ENCODE peak calls at places on chromosomes 6 and 20, in five cellular contexts. S, K, E, Q and P are unnamed samples.

GRCh38 chr6:163415176-163415619 is 680 bp downstream of the QKI start:
- DNase-seq in E (peak), K (peak), S (no peak), Q (peak), P (no peak)

GRCh38 chr6:27295301-27296079 is 16.6 kb downstream of the POM121L2 start:
- DNase-seq in S (peak), E (no peak), K (no peak), Q (peak), P (peak)

GRCh38 chr6:77474286-77474956 is 11.1 kb upstream of the HTR1B start:
- DNase-seq in S (no peak), E (no peak), Q (no peak), K (no peak), P (no peak)

GRCh38 chr20:611843-612185 is 1.7 kb upstream of the TCF15 start:
- DNase-seq in S (no peak), K (no peak), E (no peak), Q (no peak), P (no peak)

GRCh38 chr20:45206746-45207145 is at the start of gene SEMG1:
- DNase-seq in K (no peak), E (no peak), Q (no peak), S (no peak), P (no peak)

GRCh38 chr6:27791182-27791939 is 120.8 kb downstream of the OR2B2 start:
- DNase-seq in S (peak), Q (peak), E (peak), K (peak), P (peak)

GRCh38 chr6:137717074-137718073 is 149.7 kb upstream of the TNFAIP3 start:
- DNase-seq in S (no peak), E (peak), K (peak), Q (peak), P (no peak)

GRCh38 chr6:143125896-143126573 is 65.3 kb downstream of the AIG1 start:
- DNase-seq in E (no peak), S (no peak), Q (no peak), K (no peak), P (no peak)

GRCh38 chr6:12075067-12075563 is 63.0 kb downstream of the HIVEP1 start:
- DNase-seq in K (no peak), E (no peak), S (no peak), Q (no peak), P (no peak)

GRCh38 chr6:134853111-134854055 is 96.5 kb downstream of the ALDH8A1 start:
- DNase-seq in Q (no peak), K (no peak), S (peak), E (no peak), P (no peak)

GRCh38 chr6:30880563-30881252 is 3.6 kb upstream of the DDR1 start:
- DNase-seq in E (no peak), S (no peak), Q (no peak), K (no peak), P (peak)

GRCh38 chr6:80343511-80343910 is 237.0 kb downstream of the BCKDHB start:
- DNase-seq in K (no peak), S (peak), Q (no peak), E (no peak), P (no peak)

GRCh38 chr6:158687507-158687906 is 37.7 kb downstream of the SYTL3 start:
- DNase-seq in E (no peak), K (no peak), S (no peak), Q (no peak), P (no peak)

GRCh38 chr6:132298344-132298949 is 102.8 kb downstream of the MOXD1 start:
- DNase-seq in E (peak), S (peak), K (peak), Q (peak), P (no peak)

GRCh38 chr20:41577129-41578009 is 40.8 kb downstream of the CHD6 start:
- DNase-seq in S (no peak), Q (no peak), K (no peak), E (no peak), P (no peak)

GRCh38 chr6:45933855-45934254 is 81.8 kb downstream of the CLIC5 start:
- DNase-seq in K (no peak), E (no peak), S (no peak), Q (no peak), P (no peak)

GRCh38 chr6:10146723-10147451 is 268.0 kb downstream of the TFAP2A start:
- DNase-seq in Q (peak), S (peak), K (peak), E (peak), P (peak)

GRCh38 chr6:41059569-41059968 is 6.6 kb downstream of the APOBEC2 start:
- DNase-seq in K (no peak), Q (no peak), S (peak), E (no peak), P (no peak)

GRCh38 chr6:19988555-19988954 is 151.4 kb downstream of the ID4 start:
- DNase-seq in Q (peak), E (no peak), S (peak), K (no peak), P (no peak)

GRCh38 chr6:118668761-118669411 is 17.5 kb upstream of the CEP85L start:
- DNase-seq in Q (no peak), E (no peak), S (peak), K (no peak), P (no peak)

GRCh38 chr6:158660331-158660730 is 10.5 kb downstream of the SYTL3 start:
- DNase-seq in E (peak), Q (peak), K (peak), S (no peak), P (no peak)

GRCh38 chr6:154995241-154996162 is at the start of gene TIAM2:
- DNase-seq in K (peak), Q (no peak), S (no peak), E (peak), P (no peak)

GRCh38 chr6:133193396-133193795 is 47.8 kb upstream of the EYA4 start:
- DNase-seq in Q (no peak), E (no peak), S (no peak), K (no peak), P (no peak)

GRCh38 chr6:64010010-64010409 is 374.4 kb downstream of the PHF3 start:
- DNase-seq in E (no peak), Q (no peak), S (no peak), K (no peak), P (no peak)

GRCh38 chr6:4017847-4018193 is 61.1 kb downstream of the FAM217A start:
- DNase-seq in E (no peak), K (peak), S (peak), Q (no peak), P (peak)

GRCh38 chr6:16285467-16286150 is 47.2 kb downstream of the GMPR start:
- DNase-seq in K (no peak), E (no peak), S (no peak), Q (no peak), P (no peak)

GRCh38 chr6:117491916-117492315 is 9.4 kb downstream of the DCBLD1 start:
- DNase-seq in K (no peak), E (no peak), Q (no peak), S (peak), P (no peak)

GRCh38 chr6:27604986-27605385 is 132.1 kb upstream of the ZNF184 start:
- DNase-seq in K (no peak), Q (no peak), S (no peak), E (no peak), P (no peak)

GRCh38 chr6:5025911-5026819 is 22.3 kb upstream of the RPP40 start:
- DNase-seq in Q (no peak), K (no peak), S (peak), E (no peak), P (peak)

GRCh38 chr6:2875840-2876207 is 27.3 kb downstream of the SERPINB9 start:
- DNase-seq in E (peak), S (no peak), Q (peak), K (peak), P (no peak)